ENCODE peak calls at places on chromosomes 4 and X, in five cellular contexts. B is PC-9, X is HCT116, R is fibroblast of lung, G is cardiac muscle cell. A is an unnamed sample.

GRCh38 chrX:2828404-2829065 is at the start of gene GYG2:
- DNase-seq in G (peak; percentile 59), X (no peak), B (no peak), R (peak; percentile 39), A (no peak)

GRCh38 chrX:32116047-32116446 is 1044.2 kb upstream of the FTHL17 start:
- DNase-seq in G (peak; percentile 2), R (no peak), X (no peak), B (no peak), A (no peak)

GRCh38 chrX:47623540-47624027 is 3.9 kb upstream of the SYN1 start:
- DNase-seq in X (no peak), G (peak; percentile 84), R (peak; percentile 79), B (peak; percentile 46), A (peak; percentile 55)

GRCh38 chr4:185835814-185836213 is 23.8 kb upstream of the SORBS2 start:
- DNase-seq in X (no peak), R (no peak), B (no peak), G (no peak), A (no peak)

GRCh38 chrX:3651272-3651671 is 62.2 kb downstream of the PRKX start:
- DNase-seq in B (no peak), R (peak; percentile 21), X (peak; percentile 0), G (peak; percentile 51), A (no peak)

GRCh38 chrX:23764585-23764984 is 18.4 kb upstream of the SAT1 start:
- DNase-seq in R (no peak), X (no peak), G (no peak), B (no peak), A (no peak)

GRCh38 chr4:20395160-20395773 is 143.6 kb downstream of the SLIT2 start:
- DNase-seq in G (peak; percentile 52), R (peak; percentile 14), X (peak; percentile 37), B (peak; percentile 34), A (peak; percentile 64)

GRCh38 chr4:86184216-86184915 is 175.5 kb downstream of the MAPK10 start:
- DNase-seq in B (no peak), X (no peak), R (peak; percentile 47), G (no peak), A (no peak)

GRCh38 chr4:87399148-87399547 is 8.2 kb upstream of the HSD17B11 start:
- DNase-seq in B (no peak), X (no peak), R (no peak), G (no peak), A (no peak)

GRCh38 chr4:148069086-148070010 is 337.5 kb downstream of the ARHGAP10 start:
- DNase-seq in B (no peak), G (no peak), R (no peak), X (no peak), A (no peak)

GRCh38 chr4:148073349-148073748 is 341.5 kb downstream of the ARHGAP10 start:
- DNase-seq in G (no peak), R (no peak), B (no peak), X (no peak), A (no peak)

GRCh38 chr4:148068065-148068911 is 336.4 kb downstream of the ARHGAP10 start:
- DNase-seq in G (no peak), R (no peak), X (no peak), B (no peak), A (no peak)

GRCh38 chr4:148072789-148073188 is 340.9 kb downstream of the ARHGAP10 start:
- DNase-seq in R (no peak), G (no peak), X (no peak), B (no peak), A (no peak)

GRCh38 chr4:148071009-148071408 is 339.1 kb downstream of the ARHGAP10 start:
- DNase-seq in B (no peak), R (no peak), G (no peak), X (no peak), A (no peak)
- H3K4me1 ChIP-seq in B (no peaks in the 10 kb centered on the region), R (no peaks in the 10 kb centered on the region), G (peaks cover 11% of the 10 kb centered on the region), X (no peaks in the 10 kb centered on the region), A (no peaks in the 10 kb centered on the region)

DNA sequence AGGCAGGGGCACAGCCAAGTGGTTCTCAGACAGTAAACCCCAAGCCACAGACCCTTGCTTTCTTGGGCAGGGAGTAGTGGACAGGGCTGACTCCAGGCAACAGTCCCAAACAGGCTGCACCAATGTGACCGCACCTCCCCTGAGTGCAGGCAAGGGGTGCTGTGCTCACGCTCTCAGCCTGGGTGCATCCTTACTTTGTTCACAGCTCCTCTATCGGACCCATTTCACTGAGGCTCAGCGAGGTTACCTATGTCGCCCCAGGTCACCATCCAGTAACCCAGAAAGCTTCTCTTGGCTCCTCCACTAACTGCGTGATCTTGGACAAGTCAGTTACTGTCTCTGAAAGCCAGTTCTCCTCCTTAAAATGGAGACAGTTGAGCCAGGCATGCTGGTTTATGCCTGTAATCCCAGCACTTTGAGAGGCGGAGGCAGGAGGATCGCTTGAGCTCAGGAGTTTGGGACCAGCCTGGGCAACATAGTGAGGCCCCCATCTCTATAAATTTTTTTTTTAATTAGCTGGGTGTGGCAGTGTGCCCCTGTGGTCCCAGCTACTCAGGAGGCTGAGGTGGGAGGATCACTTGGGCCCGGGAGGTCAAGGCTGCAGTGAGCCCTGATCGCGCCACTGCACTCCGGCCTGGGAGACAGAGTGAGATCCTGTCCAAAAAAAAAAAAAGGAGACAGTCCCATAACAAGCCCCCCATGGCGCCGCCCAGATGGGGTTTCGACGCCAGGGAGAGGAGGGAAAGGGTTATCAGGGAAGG is 823 bp upstream of the MAN2B2 start:
- DNase-seq in X (no peak), B (no peak), G (no peak), R (no peak), A (no peak)
- H3K27ac ChIP-seq in X (no peak overlapping the region), B (no peak overlapping the region), G (no peak overlapping the region), R (no peak overlapping the region), A (no peak overlapping the region)

DNA sequence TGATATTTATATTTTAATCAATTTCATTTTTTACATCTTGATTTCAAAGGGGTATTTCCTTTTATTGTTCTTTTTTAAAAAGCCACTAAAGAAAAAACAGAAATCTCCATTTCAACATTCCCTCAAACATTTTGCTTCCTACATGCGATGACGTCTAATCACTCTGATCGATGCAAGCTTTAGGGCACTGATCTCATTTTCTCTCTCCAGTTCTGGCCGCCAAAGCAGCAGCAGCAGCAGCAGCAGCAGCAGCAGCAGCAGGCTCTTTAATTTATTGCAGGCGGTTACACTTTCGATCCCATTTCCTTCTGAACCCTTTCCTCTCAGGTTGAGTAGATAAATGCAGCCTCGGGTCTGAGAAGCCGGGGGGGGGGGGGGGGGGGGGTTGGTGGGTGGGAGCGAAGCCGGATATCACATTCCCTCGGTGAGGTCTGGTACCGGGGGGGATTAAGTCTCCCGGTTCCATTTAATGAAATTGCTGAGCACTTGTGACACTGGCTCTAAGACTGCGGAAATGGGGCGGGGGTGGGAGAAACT is 3.4 kb upstream of the PCDH7 start:
- DNase-seq in B (peak; percentile 12), G (peak; percentile 27), R (peak; percentile 65), X (no peak), A (no peak)
- H3K4me3 ChIP-seq in B (peak overlapping the region; percentile 64), G (peak overlapping the region; percentile 92), R (peak overlapping the region; percentile 70), X (peak overlapping the region; percentile 17), A (peak overlapping the region; percentile 55)

GRCh38 chr4:143363332-143363731 is 26.7 kb downstream of the GAB1 start:
- DNase-seq in G (no peak), B (no peak), R (no peak), X (no peak), A (no peak)

GRCh38 chr4:143359794-143360193 is 23.1 kb downstream of the GAB1 start:
- DNase-seq in G (no peak), R (no peak), B (no peak), X (no peak), A (no peak)

GRCh38 chr4:143360838-143361237 is 24.2 kb downstream of the GAB1 start:
- DNase-seq in X (no peak), B (no peak), G (no peak), R (peak; percentile 70), A (no peak)

GRCh38 chr4:143364063-143364462 is 27.4 kb downstream of the GAB1 start:
- DNase-seq in G (no peak), R (no peak), X (no peak), B (no peak), A (no peak)

GRCh38 chr4:143362392-143363046 is 25.8 kb downstream of the GAB1 start:
- DNase-seq in G (no peak), X (no peak), B (no peak), R (no peak), A (no peak)
- H3K4me1 ChIP-seq in G (no peaks in the 10 kb centered on the region), X (no peaks in the 10 kb centered on the region), B (peaks cover 25% of the 10 kb centered on the region), R (peaks cover 13% of the 10 kb centered on the region), A (peaks cover 8% of the 10 kb centered on the region)